ENCODE peak calls at places on chromosomes 1 and 21, in eight cellular contexts. U is ACHN; N is stimulated activated CD8-positive, alpha-beta memory T cell treated with anti-CD3 and anti-CD28 coated beads, Interleukin-4, amount 100 ng/mL, for 4 hours; F is SW480; D is natural killer cell; Z is NCI-H524; S is stimulated activated CD4-positive, alpha-beta T cell treated with anti-CD3 and anti-CD28 coated beads, Interleukin-12 subunit alpha, Interleukin-12 subunit beta, amount 100 ng/mL, for 24 hours; I is HS-5. C is an unnamed sample.

GRCh38 chr1:93827128-93827527 is 51.9 kb downstream of the DNTTIP2 start:
- DNase-seq in S (no peak), I (no peak), Z (peak), U (no peak), D (no peak), N (no peak), F (no peak), C (no peak)

GRCh38 chr1:91673603-91674002 is 173.0 kb downstream of the CDC7 start:
- DNase-seq in F (no peak), D (no peak), N (no peak), I (no peak), S (no peak), U (no peak), Z (no peak), C (no peak)

GRCh38 chr1:147099192-147099591 is 73.1 kb downstream of the PRKAB2 start:
- DNase-seq in U (no peak), S (no peak), F (no peak), I (no peak), Z (no peak), N (no peak), D (no peak), C (no peak)

GRCh38 chr1:189438808-189439207 is 1038.9 kb downstream of the BRINP3 start:
- DNase-seq in U (no peak), N (no peak), S (no peak), F (no peak), Z (no peak), D (no peak), I (no peak), C (no peak)

GRCh38 chr1:44015206-44015605 is 16.1 kb downstream of the SLC6A9 start:
- DNase-seq in S (no peak), U (no peak), I (no peak), F (no peak), Z (no peak), D (no peak), N (no peak), C (no peak)

GRCh38 chr1:109784551-109785252 is 21.0 kb upstream of the EPS8L3 start:
- DNase-seq in F (no peak), U (no peak), S (no peak), N (no peak), Z (no peak), I (no peak), D (no peak), C (no peak)

GRCh38 chr1:2384130-2384860 is 7.1 kb downstream of the MORN1 start:
- DNase-seq in S (no peak), I (no peak), D (no peak), Z (no peak), N (no peak), U (no peak), F (no peak), C (peak)

GRCh38 chr1:180805316-180805715 is 107.4 kb upstream of the KIAA1614 start:
- DNase-seq in F (no peak), S (no peak), U (peak), Z (no peak), N (no peak), I (no peak), D (no peak), C (no peak)

GRCh38 chr21:33645730-33646129 is 3.4 kb downstream of the ITSN1 start:
- DNase-seq in F (no peak), U (no peak), Z (no peak), N (no peak), I (no peak), D (no peak), S (no peak), C (no peak)

GRCh38 chr21:20388400-20388799 is 609.8 kb upstream of the NCAM2 start:
- DNase-seq in U (no peak), D (no peak), I (no peak), N (no peak), S (no peak), Z (no peak), F (peak), C (no peak)

GRCh38 chr1:37926061-37926924 is 20.6 kb downstream of the INPP5B start:
- DNase-seq in N (no peak), U (no peak), I (no peak), D (no peak), S (no peak), Z (no peak), F (no peak), C (no peak)

GRCh38 chr1:117754061-117754969 is 148.5 kb downstream of the TENT5C start:
- DNase-seq in Z (peak), N (no peak), U (peak), I (no peak), D (no peak), S (peak), F (peak), C (peak)

GRCh38 chr1:161082996-161083742 is 6.2 kb downstream of the NECTIN4 start:
- DNase-seq in I (peak), D (no peak), Z (no peak), S (no peak), N (no peak), U (peak), F (peak), C (peak)

GRCh38 chr1:90724926-90725325 is 7.8 kb upstream of the BARHL2 start:
- DNase-seq in I (no peak), U (no peak), S (no peak), F (no peak), Z (no peak), D (no peak), N (no peak), C (no peak)

GRCh38 chr1:63746129-63746864 is 27.5 kb upstream of the ROR1 start:
- DNase-seq in N (no peak), S (peak), D (no peak), F (no peak), I (no peak), Z (no peak), U (no peak), C (no peak)

GRCh38 chr1:108661030-108661609 is at the start of gene HENMT1:
- DNase-seq in Z (peak), U (peak), F (peak), I (peak), S (peak), D (peak), N (peak), C (peak)

GRCh38 chr1:219480011-219480410 is 132.9 kb downstream of the ZC3H11B start:
- DNase-seq in S (no peak), D (no peak), N (no peak), F (no peak), I (no peak), Z (no peak), U (no peak), C (no peak)

GRCh38 chr1:119623651-119624050 is 24.4 kb downstream of the ZNF697 start:
- DNase-seq in F (no peak), S (no peak), I (no peak), D (no peak), U (no peak), Z (no peak), N (no peak), C (no peak)

C was measured in adrenal gland.